ENCODE peak calls at places on chromosomes 13 and 19, in eight cellular contexts. One of them, this sample, is unnamed.

GRCh38 chr13:46386996-46387851 is at the start of gene RUBCNL:
- DNase-seq in left lung: peak
- DNase-seq in uterus: peak
- DNase-seq in esophagus squamous epithelium: no peak
- DNase-seq in stomach: no peak
- DNase-seq in heart left ventricle: peak
- DNase-seq in GM12878: no peak
- DNase-seq in ovary: no peak
- DNase-seq in this sample: no peak

GRCh38 chr19:37698216-37698615 is 21.3 kb downstream of the ZNF607 start:
- DNase-seq in left lung: no peak
- DNase-seq in uterus: no peak
- DNase-seq in esophagus squamous epithelium: no peak
- DNase-seq in stomach: no peak
- DNase-seq in heart left ventricle: no peak
- DNase-seq in GM12878: no peak
- DNase-seq in ovary: no peak
- DNase-seq in this sample: no peak

GRCh38 chr13:94956407-94957110 is 244.2 kb upstream of the SOX21 start:
- DNase-seq in left lung: no peak
- DNase-seq in uterus: no peak
- DNase-seq in esophagus squamous epithelium: no peak
- DNase-seq in stomach: no peak
- DNase-seq in heart left ventricle: no peak
- DNase-seq in GM12878: no peak
- DNase-seq in ovary: no peak
- DNase-seq in this sample: peak

GRCh38 chr19:41646589-41647204 is 19.8 kb upstream of the CEACAM4 start:
- DNase-seq in left lung: no peak
- DNase-seq in uterus: no peak
- DNase-seq in esophagus squamous epithelium: no peak
- DNase-seq in stomach: no peak
- DNase-seq in heart left ventricle: no peak
- DNase-seq in GM12878: no peak
- DNase-seq in ovary: no peak
- DNase-seq in this sample: no peak

GRCh38 chr19:38647966-38648788 is 728 bp downstream of the ACTN4 start:
- DNase-seq in left lung: no peak
- DNase-seq in uterus: no peak
- DNase-seq in esophagus squamous epithelium: no peak
- DNase-seq in stomach: no peak
- DNase-seq in heart left ventricle: no peak
- DNase-seq in GM12878: no peak
- DNase-seq in ovary: no peak
- DNase-seq in this sample: no peak

GRCh38 chr19:49114630-49115363 is 627 bp downstream of the LIN7B start:
- DNase-seq in left lung: peak
- DNase-seq in uterus: peak
- DNase-seq in esophagus squamous epithelium: no peak
- DNase-seq in stomach: peak
- DNase-seq in heart left ventricle: peak
- DNase-seq in GM12878: no peak
- DNase-seq in ovary: peak
- DNase-seq in this sample: peak

GRCh38 chr13:99403458-99403971 is 96.3 kb upstream of the GPR183 start:
- DNase-seq in left lung: no peak
- DNase-seq in uterus: no peak
- DNase-seq in esophagus squamous epithelium: no peak
- DNase-seq in stomach: no peak
- DNase-seq in heart left ventricle: no peak
- DNase-seq in GM12878: no peak
- DNase-seq in ovary: peak
- DNase-seq in this sample: no peak

GRCh38 chr19:6095760-6096159 is 14.5 kb downstream of the RFX2 start:
- DNase-seq in left lung: no peak
- DNase-seq in uterus: no peak
- DNase-seq in esophagus squamous epithelium: no peak
- DNase-seq in stomach: no peak
- DNase-seq in heart left ventricle: no peak
- DNase-seq in GM12878: no peak
- DNase-seq in ovary: no peak
- DNase-seq in this sample: no peak

GRCh38 chr13:66689037-66689619 is 541.0 kb downstream of the PCDH9 start:
- DNase-seq in left lung: no peak
- DNase-seq in uterus: no peak
- DNase-seq in esophagus squamous epithelium: no peak
- DNase-seq in stomach: no peak
- DNase-seq in heart left ventricle: no peak
- DNase-seq in GM12878: no peak
- DNase-seq in ovary: no peak
- DNase-seq in this sample: no peak

GRCh38 chr13:113138792-113139551 is 16.4 kb downstream of the F10 start:
- DNase-seq in left lung: no peak
- DNase-seq in uterus: no peak
- DNase-seq in esophagus squamous epithelium: no peak
- DNase-seq in stomach: peak
- DNase-seq in heart left ventricle: no peak
- DNase-seq in GM12878: no peak
- DNase-seq in ovary: peak
- DNase-seq in this sample: no peak

GRCh38 chr19:4457654-4458406 is at the start of gene UBXN6:
- DNase-seq in left lung: peak
- DNase-seq in uterus: peak
- DNase-seq in esophagus squamous epithelium: peak
- DNase-seq in stomach: peak
- DNase-seq in heart left ventricle: peak
- DNase-seq in GM12878: peak
- DNase-seq in ovary: peak
- DNase-seq in this sample: peak

GRCh38 chr19:2325261-2326046 is 2.9 kb downstream of the LSM7 start:
- DNase-seq in left lung: no peak
- DNase-seq in uterus: no peak
- DNase-seq in esophagus squamous epithelium: no peak
- DNase-seq in stomach: no peak
- DNase-seq in heart left ventricle: no peak
- DNase-seq in GM12878: no peak
- DNase-seq in ovary: no peak
- DNase-seq in this sample: no peak

GRCh38 chr19:14052470-14052869 is 9.4 kb downstream of the PALM3 start:
- DNase-seq in left lung: no peak
- DNase-seq in uterus: no peak
- DNase-seq in esophagus squamous epithelium: no peak
- DNase-seq in stomach: no peak
- DNase-seq in heart left ventricle: no peak
- DNase-seq in GM12878: no peak
- DNase-seq in ovary: no peak
- DNase-seq in this sample: no peak

GRCh38 chr19:14147797-14148605 is 11.6 kb upstream of the ASF1B start:
- DNase-seq in left lung: peak
- DNase-seq in uterus: peak
- DNase-seq in esophagus squamous epithelium: no peak
- DNase-seq in stomach: peak
- DNase-seq in heart left ventricle: peak
- DNase-seq in GM12878: no peak
- DNase-seq in ovary: peak
- DNase-seq in this sample: peak

GRCh38 chr13:20429682-20430081 is 96.0 kb downstream of the CRYL1 start:
- DNase-seq in left lung: no peak
- DNase-seq in uterus: no peak
- DNase-seq in esophagus squamous epithelium: no peak
- DNase-seq in stomach: no peak
- DNase-seq in heart left ventricle: no peak
- DNase-seq in GM12878: no peak
- DNase-seq in ovary: no peak
- DNase-seq in this sample: no peak
- H3K27ac ChIP-seq in left lung: no peak
- H3K27ac ChIP-seq in uterus: no peak
- H3K27ac ChIP-seq in esophagus squamous epithelium: peak
- H3K27ac ChIP-seq in stomach: no peak
- H3K27ac ChIP-seq in heart left ventricle: no peak
- H3K27ac ChIP-seq in GM12878: no peak
- H3K27ac ChIP-seq in ovary: no peak
- H3K27ac ChIP-seq in this sample: no peak

DNA sequence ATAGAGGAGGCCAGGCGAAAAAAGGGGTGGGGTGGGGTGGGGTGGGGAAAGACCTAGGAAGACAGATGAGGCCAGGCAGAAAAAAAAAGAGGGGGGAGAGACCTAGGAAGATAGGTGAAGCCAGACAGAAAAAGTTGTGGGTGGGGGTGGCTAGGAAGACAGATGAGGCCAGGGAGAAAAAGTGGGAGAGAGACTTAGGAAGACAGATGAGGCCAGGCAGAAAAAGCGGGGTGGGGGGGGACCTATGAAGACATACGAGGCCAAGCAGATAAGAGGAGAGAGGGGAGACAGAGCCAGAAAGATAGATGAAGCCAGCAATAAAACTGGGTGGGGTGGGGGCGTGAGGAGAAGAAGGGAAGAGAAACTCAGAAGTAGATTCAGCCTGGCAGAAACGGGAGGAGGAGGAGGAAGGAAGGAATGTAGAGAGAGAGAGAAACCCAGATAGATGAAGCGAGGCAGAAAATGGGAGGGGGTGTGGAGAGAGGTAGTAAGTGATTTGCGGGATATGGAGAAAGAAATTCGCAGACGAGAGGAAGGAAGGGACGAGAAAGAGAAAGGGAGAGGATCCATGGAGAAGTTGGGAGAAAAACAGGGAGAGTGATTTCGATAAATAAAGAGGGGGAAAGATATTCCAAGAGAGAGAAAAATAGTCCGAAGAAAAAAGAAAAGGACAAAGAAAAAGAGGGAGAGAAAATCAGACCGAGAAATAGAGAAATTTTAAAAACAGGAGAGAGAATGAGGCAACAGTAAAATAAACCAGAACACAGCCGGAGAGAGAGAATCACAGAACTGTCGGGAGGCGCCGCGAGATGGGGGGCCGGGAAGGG is 12.2 kb upstream of the CACNG6 start:
- DNase-seq in left lung: no peak
- DNase-seq in uterus: no peak
- DNase-seq in esophagus squamous epithelium: no peak
- DNase-seq in stomach: no peak
- DNase-seq in heart left ventricle: no peak
- DNase-seq in GM12878: no peak
- DNase-seq in ovary: no peak
- DNase-seq in this sample: no peak
- H3K4me3 ChIP-seq in left lung: peak
- H3K4me3 ChIP-seq in uterus: no peak
- H3K4me3 ChIP-seq in esophagus squamous epithelium: peak
- H3K4me3 ChIP-seq in stomach: peak
- H3K4me3 ChIP-seq in heart left ventricle: peak
- H3K4me3 ChIP-seq in GM12878: no peak
- H3K4me3 ChIP-seq in ovary: no peak
- H3K4me3 ChIP-seq in this sample: peak

DNA sequence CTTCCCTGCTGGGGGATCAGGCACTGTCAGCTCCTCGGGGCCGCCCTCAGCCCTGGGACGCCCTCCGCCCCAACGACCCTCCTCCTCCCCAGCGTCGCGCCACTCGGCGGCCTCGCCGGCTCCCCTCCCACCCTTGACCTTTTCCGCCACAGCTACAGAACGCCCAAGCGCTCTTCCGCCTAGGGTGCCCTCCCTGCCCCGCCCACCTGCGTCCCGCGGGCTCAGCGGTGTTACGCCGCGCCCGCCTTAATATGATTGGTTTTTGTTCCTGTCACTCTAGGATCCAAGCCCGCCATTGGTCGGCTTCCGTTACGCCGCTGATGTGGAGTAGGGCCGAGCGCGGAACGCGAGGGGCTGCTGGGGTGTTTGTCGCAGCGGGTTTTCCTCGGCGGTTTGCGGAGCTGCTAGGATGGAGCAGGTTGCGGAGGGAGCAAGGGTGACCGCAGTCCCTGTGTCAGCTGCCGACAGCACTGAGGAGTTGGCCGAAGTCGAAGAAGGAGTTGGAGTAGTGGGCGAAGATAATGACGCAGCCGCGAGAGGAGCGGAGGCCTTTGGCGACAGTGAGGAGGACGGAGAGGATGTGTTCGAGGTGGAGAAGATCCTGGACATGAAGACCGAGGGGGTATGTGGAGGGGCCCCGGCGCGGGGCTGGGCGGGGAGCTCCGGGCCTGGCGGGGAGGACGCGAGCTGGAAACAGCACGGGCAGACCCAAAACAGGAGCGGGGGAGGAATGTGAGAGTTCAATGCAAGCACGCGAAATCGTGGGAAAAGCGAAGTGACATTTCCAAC is at the start of gene MPHOSPH8:
- DNase-seq in left lung: peak
- DNase-seq in uterus: peak
- DNase-seq in esophagus squamous epithelium: peak
- DNase-seq in stomach: peak
- DNase-seq in heart left ventricle: peak
- DNase-seq in GM12878: peak
- DNase-seq in ovary: peak
- DNase-seq in this sample: peak
- TF ChIP-seq CTCF in left lung: no peak
- TF ChIP-seq CTCF in uterus: no peak
- TF ChIP-seq CTCF in esophagus squamous epithelium: no peak
- TF ChIP-seq CTCF in stomach: no peak
- TF ChIP-seq CTCF in heart left ventricle: no peak
- TF ChIP-seq CTCF in GM12878: no peak
- TF ChIP-seq CTCF in ovary: no peak
- TF ChIP-seq CTCF in this sample: no peak

GRCh38 chr13:27960362-27961226 is 8.5 kb downstream of the CDX2 start:
- DNase-seq in left lung: no peak
- DNase-seq in uterus: no peak
- DNase-seq in esophagus squamous epithelium: no peak
- DNase-seq in stomach: peak
- DNase-seq in heart left ventricle: no peak
- DNase-seq in GM12878: no peak
- DNase-seq in ovary: peak
- DNase-seq in this sample: no peak
- H3K27ac ChIP-seq in left lung: no peak
- H3K27ac ChIP-seq in uterus: no peak
- H3K27ac ChIP-seq in esophagus squamous epithelium: no peak
- H3K27ac ChIP-seq in stomach: peak
- H3K27ac ChIP-seq in heart left ventricle: no peak
- H3K27ac ChIP-seq in GM12878: no peak
- H3K27ac ChIP-seq in ovary: no peak
- H3K27ac ChIP-seq in this sample: no peak

GRCh38 chr13:28493740-28494536 is 990 bp downstream of the FLT1 start:
- DNase-seq in left lung: no peak
- DNase-seq in uterus: no peak
- DNase-seq in esophagus squamous epithelium: no peak
- DNase-seq in stomach: no peak
- DNase-seq in heart left ventricle: peak
- DNase-seq in GM12878: no peak
- DNase-seq in ovary: no peak
- DNase-seq in this sample: no peak

GRCh38 chr13:28494861-28495585 is at the start of gene FLT1:
- DNase-seq in left lung: peak
- DNase-seq in uterus: peak
- DNase-seq in esophagus squamous epithelium: no peak
- DNase-seq in stomach: peak
- DNase-seq in heart left ventricle: peak
- DNase-seq in GM12878: no peak
- DNase-seq in ovary: peak
- DNase-seq in this sample: no peak

GRCh38 chr13:28495586-28496564 is 947 bp upstream of the FLT1 start:
- DNase-seq in left lung: no peak
- DNase-seq in uterus: no peak
- DNase-seq in esophagus squamous epithelium: no peak
- DNase-seq in stomach: no peak
- DNase-seq in heart left ventricle: no peak
- DNase-seq in GM12878: no peak
- DNase-seq in ovary: no peak
- DNase-seq in this sample: no peak

GRCh38 chr13:28492527-28493367 is 2.2 kb downstream of the FLT1 start:
- DNase-seq in left lung: no peak
- DNase-seq in uterus: no peak
- DNase-seq in esophagus squamous epithelium: no peak
- DNase-seq in stomach: no peak
- DNase-seq in heart left ventricle: no peak
- DNase-seq in GM12878: peak
- DNase-seq in ovary: no peak
- DNase-seq in this sample: no peak

GRCh38 chr13:28494537-28494860 is 429 bp downstream of the FLT1 start:
- DNase-seq in left lung: no peak
- DNase-seq in uterus: no peak
- DNase-seq in esophagus squamous epithelium: no peak
- DNase-seq in stomach: no peak
- DNase-seq in heart left ventricle: no peak
- DNase-seq in GM12878: no peak
- DNase-seq in ovary: no peak
- DNase-seq in this sample: no peak
- H3K4me3 ChIP-seq in left lung: peak
- H3K4me3 ChIP-seq in uterus: peak
- H3K4me3 ChIP-seq in esophagus squamous epithelium: peak
- H3K4me3 ChIP-seq in stomach: peak
- H3K4me3 ChIP-seq in heart left ventricle: peak
- H3K4me3 ChIP-seq in GM12878: peak
- H3K4me3 ChIP-seq in ovary: peak
- H3K4me3 ChIP-seq in this sample: peak

This sample was measured in dorsolateral prefrontal cortex.